ENCODE peak calls at places on chromosomes 6 and 20, in four cellular contexts. J, F, K and T are unnamed samples.

GRCh38 chr6:53159558-53159957 is 10.9 kb upstream of the GCM1 start:
- ATAC-seq in J (no peak), F (no peak), K (no peak), T (no peak)

GRCh38 chr6:88490865-88491264 is 324.7 kb upstream of the CNR1 start:
- ATAC-seq in F (no peak), K (no peak), J (no peak), T (no peak)

GRCh38 chr6:90701146-90701781 is 114.4 kb upstream of the MAP3K7 start:
- ATAC-seq in K (no peak), J (no peak), F (peak), T (no peak)

GRCh38 chr20:4702562-4703280 is 19.0 kb upstream of the PRND start:
- ATAC-seq in K (peak), F (peak), J (no peak), T (no peak)

GRCh38 chr6:134950482-134950881 is 581 bp upstream of the ALDH8A1 start:
- ATAC-seq in F (peak), J (no peak), K (no peak), T (no peak)

GRCh38 chr6:14321992-14322772 is 204.6 kb downstream of the CD83 start:
- ATAC-seq in K (no peak), F (no peak), J (no peak), T (no peak)

GRCh38 chr6:137307163-137307851 is 88.1 kb upstream of the IFNGR1 start:
- ATAC-seq in K (no peak), J (peak), F (no peak), T (no peak)

GRCh38 chr6:143745160-143746133 is 67.7 kb downstream of the PHACTR2 start:
- ATAC-seq in K (no peak), F (peak), J (no peak), T (peak)